ENCODE peak calls at places on chromosome 22, in seven cellular contexts. R is A549, G is ovary, Z is adrenal gland, T is IMR-90, S is uterus, I is stomach. E is an unnamed sample. For H3K9me3, the result is how much of the 10 kb centered on the place peaks cover.

GRCh38 chr22:26713823-26714449 is 56.5 kb downstream of the MIAT start:
- DNase-seq in G (no peak), I (no peak), T (no peak), S (no peak), R (peak), Z (no peak), E (no peak)

GRCh38 chr22:45007946-45008852 is 1.6 kb downstream of the PHF21B start:
- DNase-seq in G (peak), I (no peak), S (no peak), Z (peak), R (peak), T (no peak), E (no peak)

GRCh38 chr22:38133331-38133730 is 22.8 kb upstream of the BAIAP2L2 start:
- DNase-seq in G (no peak), S (no peak), R (no peak), T (no peak), Z (no peak), I (no peak), E (no peak)

GRCh38 chr22:35301370-35301874 is 1.7 kb downstream of the TOM1 start:
- DNase-seq in I (no peak), S (peak), G (no peak), R (peak), T (peak), Z (peak), E (no peak)

GRCh38 chr22:32421484-32421883 is 9.4 kb upstream of the RTCB start:
- DNase-seq in R (no peak), I (no peak), Z (no peak), S (no peak), G (no peak), T (no peak), E (no peak)

GRCh38 chr22:43993072-43993760 is 30.9 kb upstream of the PARVB start:
- DNase-seq in T (peak), Z (peak), R (peak), S (peak), I (peak), G (peak), E (peak)

GRCh38 chr22:44924724-44925123 is 85.1 kb downstream of the PHF21B start:
- DNase-seq in I (no peak), R (no peak), T (no peak), S (no peak), G (no peak), Z (no peak), E (no peak)

GRCh38 chr22:27609411-27610029 is 192.0 kb downstream of the MN1 start:
- DNase-seq in G (no peak), Z (no peak), T (no peak), I (no peak), R (no peak), S (no peak), E (no peak)

GRCh38 chr22:35021166-35021565 is 44.8 kb upstream of the ISX start:
- DNase-seq in T (no peak), Z (no peak), G (no peak), S (no peak), I (no peak), R (no peak), E (no peak)

GRCh38 chr22:19430890-19431541 is 517 bp downstream of the HIRA start:
- DNase-seq in I (peak), Z (peak), T (peak), R (peak), S (no peak), G (peak), E (peak)

GRCh38 chr22:37425800-37426531 is 1.3 kb downstream of the ELFN2 start:
- DNase-seq in S (no peak), I (no peak), T (peak), R (peak), G (no peak), Z (no peak), E (no peak)

GRCh38 chr22:43697894-43698293 is 114.2 kb downstream of the EFCAB6 start:
- DNase-seq in Z (no peak), G (no peak), T (no peak), S (no peak), R (no peak), I (no peak), E (no peak)

GRCh38 chr22:44383652-44384562 is 71.2 kb upstream of the SHISAL1 start:
- DNase-seq in S (no peak), T (no peak), G (no peak), I (no peak), Z (no peak), R (no peak), E (no peak)

GRCh38 chr22:36760716-36761115 is 15.2 kb downstream of the IFT27 start:
- DNase-seq in T (no peak), R (no peak), G (no peak), Z (no peak), S (no peak), I (no peak), E (no peak)

GRCh38 chr22:23548501-23549197 is 31.4 kb downstream of the IGLL1 start:
- DNase-seq in I (no peak), G (no peak), T (no peak), S (no peak), R (no peak), Z (no peak), E (no peak)
- H3K9me3 ChIP-seq in I (under half), G (under half), T (under half), S (under half), R (under half), Z (under half), E (under half)

GRCh38 chr22:50342651-50343540 is at the start of gene PPP6R2:
- DNase-seq in G (peak), T (peak), R (peak), S (peak), Z (peak), I (peak), E (peak)
- TF ChIP-seq CTCF in G (no peak), T (no peak), R (peak), S (peak), Z (peak), I (no peak), E (no peak)

DNA sequence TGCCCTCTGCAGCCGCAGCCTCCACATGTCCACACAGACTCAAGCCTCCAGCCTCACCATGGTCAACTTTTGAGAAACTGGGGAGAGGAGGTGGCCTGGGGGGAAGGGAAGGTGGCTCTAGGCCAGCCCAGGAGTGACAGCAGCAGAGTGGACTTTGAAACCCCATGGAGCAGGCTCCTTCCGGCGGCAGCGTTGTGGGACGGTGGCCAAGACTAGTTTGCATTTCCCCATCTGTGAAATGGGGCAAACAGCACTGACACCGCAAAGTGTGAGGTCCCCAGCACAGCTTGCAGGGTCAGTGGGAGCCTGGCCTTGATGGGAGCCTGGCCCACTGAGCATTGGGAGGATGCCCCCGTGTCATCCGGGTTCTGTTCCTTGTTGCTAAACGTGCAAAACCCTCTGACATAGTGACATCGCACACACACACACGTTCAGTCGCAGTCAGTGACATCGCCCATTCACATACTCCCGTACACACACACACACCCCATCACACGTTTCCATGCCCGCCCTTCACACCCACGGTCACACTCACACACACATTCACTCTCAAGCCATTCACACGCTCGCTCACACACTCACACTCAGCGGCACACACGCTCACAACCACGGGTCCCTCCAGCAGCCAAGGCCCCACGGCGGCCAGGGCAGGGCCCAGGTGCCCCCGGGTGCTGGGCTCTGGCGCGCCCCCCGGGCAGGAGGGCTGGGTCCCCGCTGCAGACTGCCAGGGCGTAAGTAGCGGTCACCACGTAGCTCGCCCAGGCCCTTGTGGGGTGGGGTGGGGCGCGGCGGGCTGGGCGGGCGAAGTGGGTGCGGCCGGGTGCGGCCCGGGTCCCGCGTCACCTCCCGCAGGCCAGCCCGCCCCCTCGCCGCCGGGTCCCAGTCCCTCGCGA is 578 bp downstream of the CYB5R3 start:
- DNase-seq in I (peak), G (peak), S (peak), T (no peak), Z (peak), R (peak), E (no peak)
- TF ChIP-seq POLR2A in I (no peak), G (no peak), S (no peak), T (peak), Z (peak), R (no peak), E (peak)

DNA sequence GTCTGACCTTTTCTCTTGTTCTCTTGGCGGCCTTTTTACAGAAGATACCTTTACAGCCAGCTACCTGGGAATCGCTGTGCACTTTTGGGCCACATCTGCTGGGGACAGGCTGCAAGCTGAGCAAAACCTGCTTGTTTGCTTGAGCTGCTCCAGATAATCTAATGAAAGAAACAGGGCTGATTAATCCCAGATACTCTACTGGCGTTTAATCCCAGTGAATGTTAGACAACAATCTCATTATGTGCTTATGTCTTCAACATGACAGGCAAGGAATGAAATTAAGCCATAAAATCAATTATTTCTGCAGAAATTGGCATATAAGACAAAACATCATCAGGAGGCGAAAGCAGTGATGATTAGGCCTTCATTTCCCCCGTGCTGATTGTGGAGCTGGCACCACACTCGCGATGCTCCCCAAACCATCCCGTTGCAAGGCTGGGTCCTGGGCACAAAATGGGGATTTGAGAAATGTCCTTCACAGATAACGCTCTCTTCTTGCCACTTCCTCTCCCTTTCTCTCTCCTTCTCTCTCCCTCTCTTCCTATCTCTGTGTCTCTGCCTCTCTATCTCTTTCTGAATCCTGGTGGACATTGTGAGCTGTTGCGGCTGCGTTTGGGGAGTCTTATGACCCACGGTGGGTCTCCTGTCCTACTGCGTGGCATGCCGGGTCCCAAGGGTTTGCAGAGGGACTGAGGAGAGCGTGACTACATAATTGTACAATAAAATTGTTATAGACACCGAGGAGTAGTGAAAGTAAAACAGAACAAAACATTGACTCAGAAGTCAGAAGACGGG is 1053.9 kb downstream of the TBC1D22A start:
- DNase-seq in S (no peak), T (no peak), R (no peak), I (no peak), G (no peak), Z (no peak), E (no peak)
- H3K9me3 ChIP-seq in S (under half), T (half or more), R (under half), I (under half), G (under half), Z (under half), E (under half)

DNA sequence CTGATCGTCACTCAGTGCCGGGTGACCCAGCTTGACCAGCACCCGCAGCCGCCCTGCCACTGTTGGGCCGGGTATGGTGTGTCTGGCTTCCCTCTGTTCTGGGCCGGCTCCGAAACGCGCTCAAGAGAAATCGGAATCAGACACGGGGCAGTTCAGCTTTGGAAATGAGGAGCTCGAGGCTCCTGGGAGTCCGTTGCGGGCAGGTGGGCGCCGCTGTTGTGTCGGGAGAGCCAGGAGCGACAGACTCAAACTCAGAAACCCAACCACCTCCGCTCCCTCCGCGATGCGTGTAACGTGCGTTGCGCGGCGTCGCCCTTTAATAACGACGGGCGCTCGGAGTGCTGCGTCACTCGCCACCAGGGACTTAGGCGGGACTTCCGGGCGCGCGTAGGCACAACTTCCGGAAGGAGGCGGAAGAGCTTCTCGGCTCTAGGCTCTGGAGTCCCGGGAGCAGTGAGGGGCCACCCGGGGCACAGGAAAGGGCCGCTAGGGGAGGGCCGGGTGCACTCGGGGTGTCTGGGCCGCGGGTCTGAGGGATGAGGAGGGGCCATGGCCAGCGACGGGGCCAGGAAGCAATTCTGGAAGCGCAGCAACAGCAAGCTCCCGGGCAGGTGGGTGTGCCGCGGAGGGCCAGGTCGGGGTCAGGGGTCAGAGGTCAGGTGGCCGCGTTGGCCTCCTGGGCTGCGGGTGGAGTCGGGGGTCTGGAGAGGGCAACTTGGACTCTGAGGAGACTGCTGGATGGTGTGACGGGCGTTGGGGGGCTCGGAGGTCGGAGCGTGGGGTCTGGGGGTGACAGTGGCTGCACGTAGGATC is at the start of gene TBC1D22A:
- DNase-seq in S (peak), T (peak), I (peak), Z (peak), G (peak), R (peak), E (peak)
- TF ChIP-seq CTCF in S (no peak), T (no peak), I (no peak), Z (no peak), G (no peak), R (no peak), E (no peak)

GRCh38 chr22:22558972-22559603 is at the start of gene PRAME:
- DNase-seq in S (no peak), I (peak), G (peak), T (peak), R (peak), Z (peak), E (no peak)
- TF ChIP-seq POLR2A in S (no peak), I (no peak), G (no peak), T (no peak), R (peak), Z (no peak), E (peak)

GRCh38 chr22:49392247-49392646 is 435.4 kb downstream of the BRD1 start:
- DNase-seq in I (no peak), T (no peak), Z (no peak), G (no peak), R (no peak), S (no peak), E (no peak)
- H3K9me3 ChIP-seq in I (under half), T (under half), Z (under half), G (under half), R (under half), S (under half), E (under half)

DNA sequence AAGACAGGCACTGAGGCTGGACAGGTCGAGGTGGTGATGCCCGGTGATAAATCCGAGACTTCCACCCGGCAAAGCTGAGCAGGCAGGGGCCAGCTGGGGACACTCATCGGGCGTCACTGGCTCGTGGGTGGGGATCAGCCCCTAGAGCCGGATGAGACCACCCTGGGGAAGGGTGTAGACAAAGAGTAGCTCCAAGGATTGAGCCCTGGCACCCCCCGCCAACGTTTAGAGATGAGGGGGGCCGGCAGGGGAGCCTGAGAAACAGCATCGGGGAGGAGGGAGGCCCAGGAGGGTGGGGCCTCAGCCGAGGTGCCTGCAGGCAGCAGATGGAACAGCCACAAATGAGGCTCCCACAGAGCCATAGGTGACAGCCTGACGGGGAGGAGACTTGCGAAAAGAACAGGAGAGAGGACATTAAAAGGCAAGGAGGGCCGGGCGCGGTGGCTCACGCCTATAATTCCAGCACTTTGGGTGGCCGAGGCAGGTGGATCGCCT is 27.4 kb upstream of the CBX7 start:
- DNase-seq in R (no peak), Z (no peak), S (no peak), T (no peak), G (no peak), I (no peak), E (no peak)
- TF ChIP-seq CTCF in R (no peak), Z (no peak), S (no peak), T (no peak), G (no peak), I (no peak), E (no peak)

GRCh38 chr22:20494978-20495860 is at the start of gene KLHL22:
- DNase-seq in T (peak), R (no peak), G (no peak), Z (peak), I (peak), S (peak), E (peak)
- TF ChIP-seq POLR2A in T (no peak), R (no peak), G (no peak), Z (no peak), I (no peak), S (no peak), E (peak)

E was measured in heart left ventricle.